ENCODE peak calls at places on chromosomes 6 and 20, in five cellular contexts. One of them, this sample, is unnamed.

GRCh38 chr6:116016846-116017545 is 43.7 kb downstream of the FRK start:
- DNase-seq in A673: no peak
- DNase-seq in lung: peak; percentile 45
- DNase-seq in tibial artery: no peak
- DNase-seq in hepatocyte: no peak
- DNase-seq in this sample: no peak

GRCh38 chr6:156880913-156881312 is 103.7 kb downstream of the ARID1B start:
- DNase-seq in lung: no peak
- DNase-seq in A673: no peak
- DNase-seq in tibial artery: no peak
- DNase-seq in hepatocyte: no peak
- DNase-seq in this sample: no peak

GRCh38 chr20:695165-695866 is 19.7 kb upstream of the SCRT2 start:
- DNase-seq in hepatocyte: no peak
- DNase-seq in A673: no peak
- DNase-seq in lung: no peak
- DNase-seq in tibial artery: no peak
- DNase-seq in this sample: no peak

GRCh38 chr6:139577124-139577800 is 202.8 kb upstream of the CITED2 start:
- DNase-seq in A673: no peak
- DNase-seq in lung: no peak
- DNase-seq in tibial artery: no peak
- DNase-seq in hepatocyte: no peak
- DNase-seq in this sample: peak; percentile 18

GRCh38 chr6:99592900-99593299 is 13.7 kb upstream of the PRDM13 start:
- DNase-seq in hepatocyte: no peak
- DNase-seq in tibial artery: no peak
- DNase-seq in A673: peak; percentile 68
- DNase-seq in lung: no peak
- DNase-seq in this sample: no peak

GRCh38 chr20:50284811-50285375 is 94.3 kb downstream of the CEBPB start:
- DNase-seq in lung: no peak
- DNase-seq in A673: no peak
- DNase-seq in hepatocyte: no peak
- DNase-seq in tibial artery: no peak
- DNase-seq in this sample: no peak

GRCh38 chr6:154414021-154414813 is 57.6 kb upstream of the IPCEF1 start:
- DNase-seq in tibial artery: no peak
- DNase-seq in A673: no peak
- DNase-seq in hepatocyte: no peak
- DNase-seq in lung: no peak
- DNase-seq in this sample: no peak

GRCh38 chr6:87846446-87846845 is 144.4 kb upstream of the AKIRIN2 start:
- DNase-seq in tibial artery: no peak
- DNase-seq in A673: no peak
- DNase-seq in hepatocyte: no peak
- DNase-seq in lung: no peak
- DNase-seq in this sample: no peak

GRCh38 chr6:15329154-15329781 is 83.4 kb downstream of the JARID2 start:
- DNase-seq in lung: no peak
- DNase-seq in tibial artery: no peak
- DNase-seq in hepatocyte: no peak
- DNase-seq in A673: peak; percentile 85
- DNase-seq in this sample: no peak

GRCh38 chr20:37711001-37711400 is 17.2 kb downstream of the CTNNBL1 start:
- DNase-seq in A673: no peak
- DNase-seq in tibial artery: no peak
- DNase-seq in hepatocyte: peak; percentile 53
- DNase-seq in lung: no peak
- DNase-seq in this sample: no peak

GRCh38 chr6:52925042-52925441 is 15.5 kb upstream of the GSTA3 start:
- DNase-seq in tibial artery: no peak
- DNase-seq in lung: no peak
- DNase-seq in hepatocyte: no peak
- DNase-seq in A673: no peak
- DNase-seq in this sample: no peak

GRCh38 chr6:135251416-135251815 is 70.3 kb downstream of the MYB start:
- DNase-seq in A673: no peak
- DNase-seq in lung: peak; percentile 41
- DNase-seq in tibial artery: no peak
- DNase-seq in hepatocyte: no peak
- DNase-seq in this sample: no peak

GRCh38 chr20:49612127-49612738 is 44.3 kb upstream of the PTGIS start:
- DNase-seq in hepatocyte: no peak
- DNase-seq in A673: no peak
- DNase-seq in lung: no peak
- DNase-seq in tibial artery: no peak
- DNase-seq in this sample: peak; percentile 62

GRCh38 chr20:45138451-45139300 is 14.4 kb upstream of the WFDC12 start:
- DNase-seq in A673: peak; percentile 60
- DNase-seq in tibial artery: no peak
- DNase-seq in hepatocyte: peak; percentile 71
- DNase-seq in lung: peak; percentile 78
- DNase-seq in this sample: no peak

GRCh38 chr20:45140836-45141235 is 16.6 kb upstream of the WFDC12 start:
- DNase-seq in lung: no peak
- DNase-seq in tibial artery: no peak
- DNase-seq in A673: no peak
- DNase-seq in hepatocyte: no peak
- DNase-seq in this sample: no peak

GRCh38 chr20:45136911-45137310 is 12.6 kb upstream of the WFDC12 start:
- DNase-seq in hepatocyte: no peak
- DNase-seq in A673: no peak
- DNase-seq in lung: no peak
- DNase-seq in tibial artery: no peak
- DNase-seq in this sample: no peak
- H3K27ac ChIP-seq in hepatocyte: no peak overlapping the region
- H3K27ac ChIP-seq in A673: no peak overlapping the region
- H3K27ac ChIP-seq in lung: no peak overlapping the region
- H3K27ac ChIP-seq in tibial artery: no peak overlapping the region
- H3K27ac ChIP-seq in this sample: no peak overlapping the region

GRCh38 chr6:149925974-149926777 is 3.3 kb upstream of the RAET1G start:
- DNase-seq in hepatocyte: peak; percentile 92
- DNase-seq in tibial artery: peak; percentile 96
- DNase-seq in lung: peak; percentile 93
- DNase-seq in A673: peak; percentile 90
- DNase-seq in this sample: peak; percentile 84
- H3K4me3 ChIP-seq in hepatocyte: peak overlapping the region; percentile 49
- H3K4me3 ChIP-seq in tibial artery: peak overlapping the region; percentile 54
- H3K4me3 ChIP-seq in lung: peak overlapping the region; percentile 12
- H3K4me3 ChIP-seq in A673: peak overlapping the region; percentile 59
- H3K4me3 ChIP-seq in this sample: peak overlapping the region; percentile 53

GRCh38 chr20:17674722-17675518 is 7.1 kb downstream of the RRBP1 start:
- DNase-seq in A673: no peak
- DNase-seq in hepatocyte: no peak
- DNase-seq in lung: no peak
- DNase-seq in tibial artery: peak; percentile 47
- DNase-seq in this sample: peak; percentile 47
- H3K27ac ChIP-seq in A673: no peak overlapping the region
- H3K27ac ChIP-seq in hepatocyte: peak overlapping the region; percentile 26
- H3K27ac ChIP-seq in lung: no peak overlapping the region
- H3K27ac ChIP-seq in tibial artery: peak overlapping the region; percentile 15
- H3K27ac ChIP-seq in this sample: no peak overlapping the region

GRCh38 chr6:41373367-41373918 is 38.0 kb downstream of the NCR2 start:
- DNase-seq in hepatocyte: no peak
- DNase-seq in lung: no peak
- DNase-seq in A673: no peak
- DNase-seq in tibial artery: no peak
- DNase-seq in this sample: no peak
- H3K4me3 ChIP-seq in hepatocyte: no peak overlapping the region
- H3K4me3 ChIP-seq in lung: no peak overlapping the region
- H3K4me3 ChIP-seq in A673: no peak overlapping the region
- H3K4me3 ChIP-seq in tibial artery: no peak overlapping the region
- H3K4me3 ChIP-seq in this sample: no peak overlapping the region

DNA sequence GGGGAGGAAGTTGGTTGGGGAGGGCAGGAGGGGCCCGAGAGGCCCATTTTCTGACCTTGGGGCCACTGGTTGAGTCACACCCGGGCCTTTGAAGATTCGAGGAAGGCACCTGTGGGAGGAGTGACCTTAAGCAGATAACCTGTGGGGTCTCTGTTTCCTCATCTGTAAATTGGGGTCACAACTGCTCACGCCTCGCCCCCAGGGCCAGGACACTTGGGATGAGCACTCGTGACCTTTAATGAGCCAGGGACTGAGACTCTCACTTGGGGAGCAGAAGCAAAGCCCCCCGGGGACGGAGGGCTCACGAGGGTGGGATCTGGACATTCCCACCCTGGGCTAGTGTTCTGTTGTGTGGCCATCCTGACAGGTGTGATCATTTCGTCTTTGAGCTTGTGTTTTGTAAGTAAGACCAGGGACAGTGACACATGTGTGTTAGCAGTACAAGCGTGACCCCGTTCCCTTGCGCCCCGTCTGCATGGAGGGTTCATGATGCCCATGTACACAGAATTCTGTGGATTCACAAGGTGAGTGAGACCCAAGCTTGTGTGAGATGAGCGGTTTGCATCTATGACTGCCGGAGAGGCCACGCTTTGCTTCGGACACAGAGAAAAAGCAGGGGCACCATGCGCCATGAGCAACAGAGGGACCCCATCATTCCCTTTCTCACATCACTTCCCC is 79.3 kb upstream of the PMEPA1 start:
- DNase-seq in hepatocyte: no peak
- DNase-seq in lung: no peak
- DNase-seq in tibial artery: no peak
- DNase-seq in A673: no peak
- DNase-seq in this sample: no peak
- H3K27ac ChIP-seq in hepatocyte: no peak overlapping the region
- H3K27ac ChIP-seq in lung: no peak overlapping the region
- H3K27ac ChIP-seq in tibial artery: no peak overlapping the region
- H3K27ac ChIP-seq in A673: no peak overlapping the region
- H3K27ac ChIP-seq in this sample: no peak overlapping the region

GRCh38 chr6:31676322-31676903 is 4.5 kb downstream of the LY6G5C start:
- DNase-seq in lung: no peak
- DNase-seq in A673: no peak
- DNase-seq in hepatocyte: no peak
- DNase-seq in tibial artery: no peak
- DNase-seq in this sample: no peak

GRCh38 chr6:31677955-31678354 is 2.9 kb downstream of the LY6G5C start:
- DNase-seq in lung: no peak
- DNase-seq in tibial artery: no peak
- DNase-seq in hepatocyte: no peak
- DNase-seq in A673: no peak
- DNase-seq in this sample: no peak

GRCh38 chr6:31680841-31681671 is at the start of gene LY6G5C:
- DNase-seq in tibial artery: peak; percentile 88
- DNase-seq in A673: peak; percentile 86
- DNase-seq in hepatocyte: peak; percentile 89
- DNase-seq in lung: peak; percentile 83
- DNase-seq in this sample: peak; percentile 77

GRCh38 chr6:31676904-31677303 is 4.0 kb downstream of the LY6G5C start:
- DNase-seq in tibial artery: no peak
- DNase-seq in lung: no peak
- DNase-seq in hepatocyte: no peak
- DNase-seq in A673: no peak
- DNase-seq in this sample: no peak

GRCh38 chr6:31680226-31680840 is 534 bp downstream of the LY6G5C start:
- DNase-seq in lung: no peak
- DNase-seq in tibial artery: no peak
- DNase-seq in A673: no peak
- DNase-seq in hepatocyte: no peak
- DNase-seq in this sample: no peak
- H3K4me3 ChIP-seq in lung: no peak overlapping the region
- H3K4me3 ChIP-seq in tibial artery: peak overlapping the region; percentile 49
- H3K4me3 ChIP-seq in A673: peak overlapping the region; percentile 53
- H3K4me3 ChIP-seq in hepatocyte: no peak overlapping the region
- H3K4me3 ChIP-seq in this sample: peak overlapping the region; percentile 68

This sample was measured in gastrocnemius medialis.